ENCODE peak calls at places on chromosomes 6 and 20, in four cellular contexts. One of them, this sample, is unnamed.

GRCh38 chr6:44315506-44315905 is 2.4 kb upstream of the AARS2 start:
- DNase-seq in substantia nigra: no peak
- DNase-seq in ecto neural progenitor cell: no peak
- DNase-seq in iPS-NIHi11: no peak
- DNase-seq in this sample: no peak

GRCh38 chr6:5634525-5634924 is 372.2 kb downstream of the NRN1 start:
- DNase-seq in substantia nigra: no peak
- DNase-seq in ecto neural progenitor cell: no peak
- DNase-seq in iPS-NIHi11: no peak
- DNase-seq in this sample: no peak

GRCh38 chr6:168871535-168872106 is 382.0 kb downstream of the THBS2 start:
- DNase-seq in substantia nigra: no peak
- DNase-seq in ecto neural progenitor cell: no peak
- DNase-seq in iPS-NIHi11: peak; percentile 30
- DNase-seq in this sample: no peak

GRCh38 chr6:123909989-123910388 is 106.3 kb downstream of the NKAIN2 start:
- DNase-seq in substantia nigra: no peak
- DNase-seq in ecto neural progenitor cell: no peak
- DNase-seq in iPS-NIHi11: no peak
- DNase-seq in this sample: no peak

GRCh38 chr20:6562111-6562510 is 205.4 kb upstream of the BMP2 start:
- DNase-seq in substantia nigra: no peak
- DNase-seq in ecto neural progenitor cell: no peak
- DNase-seq in iPS-NIHi11: no peak
- DNase-seq in this sample: no peak

GRCh38 chr6:110358536-110359148 is 493 bp upstream of the METTL24 start:
- DNase-seq in substantia nigra: no peak
- DNase-seq in ecto neural progenitor cell: no peak
- DNase-seq in iPS-NIHi11: no peak
- DNase-seq in this sample: no peak

GRCh38 chr6:23180504-23181293 is 611.3 kb downstream of the HDGFL1 start:
- DNase-seq in substantia nigra: peak; percentile 70
- DNase-seq in ecto neural progenitor cell: peak; percentile 82
- DNase-seq in iPS-NIHi11: peak; percentile 16
- DNase-seq in this sample: peak; percentile 60

GRCh38 chr6:27495386-27496135 is 22.7 kb upstream of the ZNF184 start:
- DNase-seq in substantia nigra: peak; percentile 15
- DNase-seq in ecto neural progenitor cell: peak; percentile 80
- DNase-seq in iPS-NIHi11: peak; percentile 52
- DNase-seq in this sample: peak; percentile 22

GRCh38 chr6:56860466-56860865 is 94.4 kb upstream of the BEND6 start:
- DNase-seq in substantia nigra: no peak
- DNase-seq in ecto neural progenitor cell: no peak
- DNase-seq in iPS-NIHi11: no peak
- DNase-seq in this sample: no peak

GRCh38 chr6:1600764-1601615 is 8.7 kb upstream of the FOXC1 start:
- DNase-seq in substantia nigra: no peak
- DNase-seq in ecto neural progenitor cell: no peak
- DNase-seq in iPS-NIHi11: no peak
- DNase-seq in this sample: no peak

GRCh38 chr20:32494498-32495216 is 90.5 kb downstream of the NOL4L start:
- DNase-seq in substantia nigra: no peak
- DNase-seq in ecto neural progenitor cell: no peak
- DNase-seq in iPS-NIHi11: no peak
- DNase-seq in this sample: no peak

GRCh38 chr6:5659467-5659866 is 347.3 kb downstream of the NRN1 start:
- DNase-seq in substantia nigra: no peak
- DNase-seq in ecto neural progenitor cell: no peak
- DNase-seq in iPS-NIHi11: no peak
- DNase-seq in this sample: no peak

GRCh38 chr6:119340766-119341487 is 8.6 kb downstream of the MAN1A1 start:
- DNase-seq in substantia nigra: no peak
- DNase-seq in ecto neural progenitor cell: peak; percentile 72
- DNase-seq in iPS-NIHi11: peak; percentile 35
- DNase-seq in this sample: no peak

GRCh38 chr6:37516076-37516919 is 16.6 kb upstream of the CCDC167 start:
- DNase-seq in substantia nigra: peak; percentile 71
- DNase-seq in ecto neural progenitor cell: no peak
- DNase-seq in iPS-NIHi11: peak; percentile 53
- DNase-seq in this sample: peak; percentile 66

GRCh38 chr6:43977404-43978111 is 149.7 kb downstream of the MRPL14 start:
- DNase-seq in substantia nigra: no peak
- DNase-seq in ecto neural progenitor cell: no peak
- DNase-seq in iPS-NIHi11: peak; percentile 7
- DNase-seq in this sample: no peak

GRCh38 chr6:65157025-65157424 is 550.0 kb downstream of the EYS start:
- DNase-seq in substantia nigra: no peak
- DNase-seq in ecto neural progenitor cell: no peak
- DNase-seq in iPS-NIHi11: no peak
- DNase-seq in this sample: no peak

GRCh38 chr20:57710841-57711240 is 1.0 kb upstream of the PMEPA1 start:
- DNase-seq in substantia nigra: no peak
- DNase-seq in ecto neural progenitor cell: no peak
- DNase-seq in iPS-NIHi11: no peak
- DNase-seq in this sample: no peak

GRCh38 chr6:27684264-27685211 is 211.6 kb upstream of the ZNF184 start:
- DNase-seq in substantia nigra: no peak
- DNase-seq in ecto neural progenitor cell: peak; percentile 75
- DNase-seq in iPS-NIHi11: no peak
- DNase-seq in this sample: no peak

GRCh38 chr6:170068496-170068895 is 222.4 kb downstream of the DLL1 start:
- DNase-seq in substantia nigra: no peak
- DNase-seq in ecto neural progenitor cell: no peak
- DNase-seq in iPS-NIHi11: no peak
- DNase-seq in this sample: no peak

GRCh38 chr6:158755636-158756035 is 63.5 kb downstream of the EZR start:
- DNase-seq in substantia nigra: no peak
- DNase-seq in ecto neural progenitor cell: no peak
- DNase-seq in iPS-NIHi11: no peak
- DNase-seq in this sample: no peak

GRCh38 chr6:124854338-124854922 is 107.8 kb upstream of the RNF217 start:
- DNase-seq in substantia nigra: no peak
- DNase-seq in ecto neural progenitor cell: no peak
- DNase-seq in iPS-NIHi11: no peak
- DNase-seq in this sample: no peak

GRCh38 chr6:39295538-39295937 is 18.7 kb downstream of the KCNK17 start:
- DNase-seq in substantia nigra: no peak
- DNase-seq in ecto neural progenitor cell: no peak
- DNase-seq in iPS-NIHi11: peak; percentile 38
- DNase-seq in this sample: no peak

GRCh38 chr20:63682384-63683139 is 13.9 kb upstream of the TNFRSF6B start:
- DNase-seq in substantia nigra: no peak
- DNase-seq in ecto neural progenitor cell: no peak
- DNase-seq in iPS-NIHi11: peak; percentile 76
- DNase-seq in this sample: no peak

GRCh38 chr20:51249215-51249614 is 226.3 kb upstream of the KCNG1 start:
- DNase-seq in substantia nigra: no peak
- DNase-seq in ecto neural progenitor cell: no peak
- DNase-seq in iPS-NIHi11: no peak
- DNase-seq in this sample: no peak

GRCh38 chr20:60453847-60454246 is 495.6 kb downstream of the CDH26 start:
- DNase-seq in substantia nigra: no peak
- DNase-seq in ecto neural progenitor cell: peak; percentile 60
- DNase-seq in iPS-NIHi11: peak; percentile 60
- DNase-seq in this sample: no peak

GRCh38 chr6:149963462-149964242 is at the start of gene ULBP1:
- DNase-seq in substantia nigra: peak; percentile 22
- DNase-seq in ecto neural progenitor cell: peak; percentile 91
- DNase-seq in iPS-NIHi11: peak; percentile 88
- DNase-seq in this sample: no peak

GRCh38 chr20:17768267-17768666 is 68.5 kb downstream of the BANF2 start:
- DNase-seq in substantia nigra: no peak
- DNase-seq in ecto neural progenitor cell: no peak
- DNase-seq in iPS-NIHi11: no peak
- DNase-seq in this sample: no peak